ENCODE peak calls at places on chromosomes 16 and 17, in ten cellular contexts. Y, W, B, X, A, G, H, T, C and O are unnamed samples.

GRCh38 chr16:56608876-56609462 is 585 bp downstream of the MT2A start:
- DNase-seq in W (no peak), H (no peak), G (no peak), B (peak), C (no peak), A (peak), Y (no peak), X (peak), T (no peak), O (peak)

GRCh38 chr17:64534187-64534586 is 27.4 kb downstream of the CEP95 start:
- DNase-seq in T (no peak), W (no peak), C (no peak), X (no peak), Y (no peak), B (no peak), G (no peak), H (peak), A (no peak), O (no peak)

GRCh38 chr17:80761421-80761871 is 216.8 kb downstream of the RPTOR start:
- DNase-seq in T (no peak), B (no peak), G (no peak), C (no peak), Y (peak), W (no peak), H (peak), A (no peak), X (no peak), O (no peak)

GRCh38 chr16:30377812-30378235 is 3.2 kb downstream of the MYL11 start:
- DNase-seq in X (peak), G (peak), A (peak), H (peak), T (peak), B (peak), W (peak), Y (peak), C (peak), O (peak)

GRCh38 chr17:72976971-72977767 is 115.3 kb downstream of the SLC39A11 start:
- DNase-seq in A (peak), T (peak), H (peak), C (no peak), B (peak), X (no peak), W (peak), G (no peak), Y (peak), O (no peak)

GRCh38 chr17:77049440-77049839 is 91.3 kb upstream of the SEC14L1 start:
- DNase-seq in A (no peak), G (no peak), X (no peak), B (no peak), Y (no peak), T (no peak), H (no peak), C (no peak), W (no peak), O (no peak)

GRCh38 chr16:89607453-89607852 is 6.0 kb upstream of the DPEP1 start:
- DNase-seq in H (no peak), G (no peak), W (no peak), Y (no peak), A (no peak), T (no peak), C (no peak), B (no peak), X (no peak), O (no peak)

GRCh38 chr16:3004781-3005284 is 7.9 kb upstream of the CLDN9 start:
- DNase-seq in T (no peak), A (no peak), X (peak), H (peak), C (no peak), W (no peak), Y (no peak), G (peak), B (peak), O (no peak)

GRCh38 chr16:10086620-10087019 is 95.6 kb downstream of the GRIN2A start:
- DNase-seq in A (no peak), Y (no peak), G (no peak), H (no peak), W (no peak), C (no peak), B (no peak), X (no peak), T (no peak), O (no peak)

GRCh38 chr16:29743827-29744531 is 1.8 kb downstream of the C16orf54 start:
- DNase-seq in W (no peak), X (peak), Y (no peak), H (no peak), B (no peak), C (no peak), T (no peak), G (no peak), A (no peak), O (no peak)

GRCh38 chr17:28404007-28404406 is 2.0 kb downstream of the SLC46A1 start:
- DNase-seq in W (no peak), G (no peak), H (no peak), T (no peak), B (no peak), A (no peak), C (no peak), Y (no peak), X (no peak), O (no peak)

GRCh38 chr17:57776366-57776765 is 31.3 kb upstream of the CCDC182 start:
- DNase-seq in A (no peak), B (no peak), Y (no peak), W (no peak), X (no peak), H (no peak), T (no peak), G (no peak), C (no peak), O (no peak)

GRCh38 chr16:64051826-64052225 is 1070.0 kb downstream of the CDH11 start:
- DNase-seq in A (no peak), C (no peak), H (no peak), W (no peak), B (no peak), T (no peak), G (no peak), Y (peak), X (no peak), O (no peak)

GRCh38 chr17:30921544-30922196 is at the start of gene ADAP2:
- DNase-seq in X (peak), W (no peak), Y (no peak), G (peak), B (peak), H (peak), C (no peak), A (peak), T (peak), O (no peak)

GRCh38 chr17:61389670-61390478 is 9.8 kb upstream of the TBX2 start:
- DNase-seq in Y (peak), A (no peak), H (peak), B (no peak), X (no peak), T (peak), W (no peak), G (peak), C (no peak), O (no peak)

GRCh38 chr16:48124266-48124665 is 31.5 kb downstream of the ABCC12 start:
- DNase-seq in W (no peak), Y (peak), H (no peak), A (no peak), T (no peak), B (no peak), X (no peak), C (no peak), G (no peak), O (no peak)

GRCh38 chr17:49971848-49972485 is 3.0 kb downstream of the DLX4 start:
- DNase-seq in A (no peak), Y (no peak), W (no peak), X (no peak), H (no peak), T (no peak), C (no peak), B (no peak), G (peak), O (no peak)

GRCh38 chr16:22071352-22071923 is 20.9 kb upstream of the VWA3A start:
- DNase-seq in G (no peak), B (no peak), H (no peak), T (no peak), Y (no peak), W (no peak), C (no peak), X (no peak), A (no peak), O (no peak)

GRCh38 chr17:65085397-65085796 is 28.9 kb upstream of the GNA13 start:
- DNase-seq in G (peak), H (no peak), Y (no peak), B (no peak), C (no peak), W (no peak), X (no peak), T (no peak), A (no peak), O (peak)

GRCh38 chr16:85192736-85193493 is 80.6 kb upstream of the CIBAR2 start:
- DNase-seq in C (no peak), G (no peak), H (no peak), X (no peak), T (no peak), A (no peak), B (no peak), W (peak), Y (peak), O (no peak)

GRCh38 chr17:49525831-49526741 is 31.0 kb downstream of the NGFR start:
- DNase-seq in Y (no peak), X (no peak), T (peak), H (no peak), A (no peak), C (no peak), W (no peak), G (peak), B (no peak), O (no peak)

GRCh38 chr16:23509763-23510153 is 536 bp downstream of the GGA2 start:
- DNase-seq in C (no peak), H (peak), A (no peak), G (no peak), X (peak), W (no peak), T (peak), B (no peak), Y (peak), O (no peak)

GRCh38 chr17:37065486-37066321 is 117.0 kb downstream of the AATF start:
- DNase-seq in G (peak), T (no peak), A (no peak), B (no peak), Y (no peak), W (no peak), X (no peak), C (no peak), H (no peak), O (no peak)
- TF ChIP-seq CTCF in G (no peak), T (no peak), A (no peak), B (no peak), Y (no peak), W (no peak), X (no peak), C (no peak), H (no peak), O (no peak)

GRCh38 chr16:70574595-70575271 is 51.1 kb downstream of the SF3B3 start:
- DNase-seq in X (no peak), H (no peak), G (no peak), T (no peak), W (no peak), C (no peak), B (no peak), A (no peak), Y (no peak), O (peak)

GRCh38 chr16:70577256-70577698 is 53.7 kb downstream of the SF3B3 start:
- DNase-seq in G (no peak), Y (peak), X (no peak), T (no peak), C (peak), A (peak), H (peak), B (no peak), W (no peak), O (peak)

GRCh38 chr16:70578035-70578434 is 54.4 kb downstream of the SF3B3 start:
- DNase-seq in X (no peak), T (no peak), C (no peak), W (no peak), B (no peak), G (no peak), A (no peak), Y (no peak), H (no peak), O (peak)

GRCh38 chr16:70575376-70575775 is 51.8 kb downstream of the SF3B3 start:
- DNase-seq in A (no peak), X (no peak), Y (no peak), C (no peak), B (no peak), G (no peak), T (no peak), W (no peak), H (no peak), O (peak)

GRCh38 chr16:70576431-70577255 is 53.0 kb downstream of the SF3B3 start:
- DNase-seq in W (peak), C (no peak), B (no peak), H (no peak), T (no peak), G (no peak), A (no peak), X (peak), Y (peak), O (peak)
- TF ChIP-seq CTCF in W (no peak), C (no peak), B (no peak), H (no peak), T (no peak), G (no peak), A (no peak), X (no peak), Y (no peak), O (no peak)

GRCh38 chr17:44355310-44355640 is 8.4 kb downstream of the FAM171A2 start:
- DNase-seq in A (no peak), G (peak), Y (no peak), B (no peak), H (no peak), C (no peak), X (no peak), W (no peak), T (no peak), O (no peak)

GRCh38 chr17:44355642-44356099 is 8.0 kb downstream of the FAM171A2 start:
- DNase-seq in C (no peak), G (no peak), W (no peak), Y (no peak), B (no peak), X (no peak), T (no peak), H (no peak), A (no peak), O (no peak)

GRCh38 chr17:44353656-44354331 is 8.7 kb downstream of the GRN start:
- DNase-seq in X (no peak), G (peak), T (peak), C (no peak), B (peak), W (no peak), A (no peak), H (peak), Y (no peak), O (no peak)

GRCh38 chr17:44356241-44356640 is 7.4 kb downstream of the FAM171A2 start:
- DNase-seq in B (no peak), G (no peak), Y (no peak), T (no peak), C (no peak), W (no peak), X (no peak), A (no peak), H (peak), O (no peak)

DNA sequence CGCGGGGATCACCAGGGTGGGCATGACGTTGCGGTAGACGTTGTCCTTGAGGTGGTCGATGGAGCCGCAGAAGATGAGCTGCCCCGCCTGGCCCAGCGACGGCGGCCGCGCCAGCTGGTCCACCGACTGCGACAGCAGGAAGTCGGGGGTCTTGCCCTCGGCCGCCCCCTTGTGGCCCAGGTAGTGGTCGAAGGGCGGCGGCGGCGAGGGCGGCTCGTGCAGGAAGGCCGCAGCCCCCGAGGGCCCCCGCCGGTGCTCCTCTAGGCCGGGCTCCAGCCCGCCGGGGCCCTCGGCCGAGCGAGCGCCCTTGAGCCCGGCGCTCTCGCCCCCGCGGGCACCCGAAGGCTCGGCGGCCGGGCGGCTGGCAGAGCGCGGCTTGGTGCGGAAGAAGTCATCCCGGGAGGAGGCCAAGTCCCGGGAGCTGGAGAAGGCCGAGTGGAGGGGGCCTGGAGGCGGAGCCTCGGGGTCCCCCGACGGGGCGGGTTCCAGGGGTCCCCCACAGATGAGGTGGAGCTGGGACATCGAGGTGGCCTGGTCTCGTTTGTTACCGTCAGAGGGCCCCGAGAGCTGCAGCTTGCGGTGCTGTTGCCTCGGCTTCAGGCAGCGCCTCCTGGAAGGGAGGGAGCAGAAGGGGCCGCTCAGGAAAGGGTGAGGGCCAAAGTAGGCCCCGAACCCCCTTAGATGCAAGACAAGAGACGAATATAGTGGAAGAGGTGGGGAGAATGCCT is 8.9 kb downstream of the FAM171A2 start:
- DNase-seq in A (peak), B (peak), Y (no peak), W (no peak), H (no peak), G (peak), T (peak), X (peak), C (no peak), O (no peak)
- TF ChIP-seq CTCF in A (peak), B (peak), Y (no peak), W (no peak), H (peak), G (peak), T (peak), X (no peak), C (no peak), O (peak)

GRCh38 chr16:68492501-68493411 is 44.4 kb upstream of the SMPD3 start:
- DNase-seq in X (peak), A (no peak), Y (no peak), H (no peak), G (no peak), B (peak), W (no peak), T (no peak), C (no peak), O (no peak)
- TF ChIP-seq CTCF in X (no peak), A (no peak), Y (no peak), H (no peak), G (no peak), B (no peak), W (no peak), T (no peak), C (no peak), O (no peak)

GRCh38 chr17:68910256-68910705 is 44.9 kb downstream of the ABCA8 start:
- DNase-seq in Y (no peak), A (no peak), T (no peak), X (no peak), B (no peak), G (no peak), W (no peak), H (no peak), C (no peak), O (no peak)
- TF ChIP-seq CTCF in Y (no peak), A (no peak), T (no peak), X (no peak), B (peak), G (no peak), W (no peak), H (no peak), C (no peak), O (no peak)

DNA sequence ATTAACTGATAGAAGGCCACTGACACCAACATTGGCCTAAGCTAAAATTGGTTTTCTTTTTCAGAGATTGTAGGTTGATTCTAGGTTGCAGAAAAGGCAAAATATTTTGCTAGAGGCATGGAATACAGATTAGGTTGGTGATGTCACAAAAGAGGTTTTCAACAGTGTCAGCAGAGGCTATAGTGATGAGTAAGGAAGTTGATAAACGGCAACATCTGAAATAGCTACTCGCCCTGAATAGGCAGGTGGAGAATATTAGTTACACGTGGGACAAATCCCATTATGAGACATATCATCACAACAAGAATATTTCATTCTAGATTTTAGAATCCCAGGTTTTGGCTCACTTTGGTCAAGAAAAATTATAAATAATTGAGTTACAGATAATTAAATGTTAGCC is 1.5 kb upstream of the TOM1L1 start:
- DNase-seq in A (no peak), T (no peak), Y (no peak), X (no peak), H (no peak), C (no peak), B (no peak), W (no peak), G (no peak), O (no peak)
- TF ChIP-seq CTCF in A (no peak), T (no peak), Y (no peak), X (no peak), H (no peak), C (no peak), B (no peak), W (no peak), G (no peak), O (no peak)

DNA sequence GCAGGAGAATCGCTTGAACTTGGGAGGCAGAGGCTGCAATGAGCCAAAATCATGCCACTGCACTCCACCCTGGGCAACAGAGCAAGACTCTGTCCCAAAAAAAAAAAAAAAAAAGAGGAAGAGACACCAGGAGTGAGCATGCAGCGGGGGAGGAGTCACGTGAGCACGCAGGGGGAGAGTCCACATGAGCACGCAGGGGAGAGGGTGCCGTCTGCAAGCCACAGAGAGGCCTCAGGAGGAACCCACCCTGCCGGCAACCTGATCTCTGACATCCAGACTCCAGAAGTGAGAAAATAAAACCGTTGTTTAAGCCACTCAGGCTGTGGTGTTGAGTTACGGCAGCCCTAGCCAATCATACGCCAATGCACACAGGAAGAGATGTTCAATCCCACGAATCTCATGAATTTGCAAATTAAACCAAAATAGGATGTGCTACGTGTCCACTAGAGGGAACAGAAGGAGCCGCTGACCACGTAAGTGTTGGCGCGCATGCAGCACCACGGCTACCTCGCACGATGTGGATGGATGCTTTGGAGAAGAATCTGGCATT is 42.2 kb downstream of the CCDC57 start:
- DNase-seq in C (no peak), A (no peak), Y (no peak), H (no peak), G (no peak), W (no peak), B (peak), T (no peak), X (no peak), O (no peak)
- TF ChIP-seq CTCF in C (no peak), A (no peak), Y (no peak), H (no peak), G (no peak), W (no peak), B (no peak), T (peak), X (no peak), O (no peak)

DNA sequence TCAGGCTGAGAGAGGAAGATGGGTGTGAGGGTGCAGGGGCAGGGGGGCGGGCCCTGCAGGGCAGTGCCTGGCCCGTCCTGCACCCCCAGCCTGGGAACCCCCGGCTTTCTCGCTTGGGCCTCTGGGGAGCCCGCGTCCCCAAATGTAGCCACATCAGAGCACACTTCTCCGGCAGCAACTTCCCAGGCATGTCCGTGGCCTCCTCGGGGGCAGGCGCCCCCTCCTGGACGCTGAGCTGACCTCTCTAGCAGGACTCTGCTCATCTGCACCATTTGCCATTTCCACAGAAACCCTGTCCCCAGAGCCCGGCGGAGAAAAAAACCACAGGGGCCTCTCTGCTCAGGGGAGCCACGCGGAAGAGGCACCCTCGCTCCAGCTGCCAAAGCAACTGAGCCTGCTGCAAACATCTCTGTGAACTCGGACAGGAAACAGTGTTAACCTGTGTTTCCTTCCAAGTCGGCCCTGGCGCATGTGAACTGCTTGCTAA is 63.4 kb downstream of the KLHDC4 start:
- DNase-seq in T (peak), W (no peak), X (no peak), Y (no peak), H (no peak), B (no peak), G (peak), A (no peak), C (no peak), O (no peak)
- TF ChIP-seq CTCF in T (peak), W (peak), X (no peak), Y (peak), H (peak), B (peak), G (peak), A (no peak), C (no peak), O (no peak)

GRCh38 chr16:66026211-66026610 is 340.3 kb upstream of the CDH5 start:
- DNase-seq in X (no peak), B (no peak), T (no peak), G (peak), A (no peak), C (no peak), H (peak), W (no peak), Y (peak), O (no peak)
- TF ChIP-seq CTCF in X (no peak), B (peak), T (no peak), G (peak), A (peak), C (no peak), H (peak), W (peak), Y (peak), O (peak)